ENCODE peak calls at places on chromosomes 13 and 19, in six cellular contexts. N is A549, Y is uterus, R is choroid plexus epithelial cell, W is Panc1, S is thoracic aorta. F is an unnamed sample.
A peak's percentile ranks its signal among the peaks of the same experiment; 100 is the strongest.

GRCh38 chr19:18932216-18932841 is 8.7 kb downstream of the HOMER3 start:
- DNase-seq in N (peak; percentile 48), Y (peak; percentile 76), R (peak; percentile 64), W (peak; percentile 8), S (peak; percentile 30), F (peak; percentile 52)

GRCh38 chr13:96958286-96958891 is 35.9 kb downstream of the OXGR1 start:
- DNase-seq in N (peak; percentile 31), Y (no peak), R (peak; percentile 61), W (no peak), S (no peak), F (peak; percentile 47)

GRCh38 chr13:52651880-52652169 is 811 bp upstream of the SUGT1 start:
- DNase-seq in N (no peak), Y (no peak), R (no peak), W (no peak), S (no peak), F (no peak)

GRCh38 chr13:74306496-74306895 is 172.3 kb upstream of the KLF12 start:
- DNase-seq in N (no peak), Y (no peak), R (peak; percentile 47), W (no peak), S (no peak), F (peak; percentile 52)

GRCh38 chr13:79936368-79937136 is 404.4 kb downstream of the SPRY2 start:
- DNase-seq in N (peak; percentile 95), Y (no peak), R (peak; percentile 97), W (peak; percentile 91), S (peak; percentile 53), F (peak; percentile 99)

GRCh38 chr19:55585658-55586339 is 5.2 kb upstream of the ZNF579 start:
- DNase-seq in N (peak; percentile 61), Y (peak; percentile 72), R (peak; percentile 90), W (no peak), S (no peak), F (peak; percentile 52)

GRCh38 chr19:48961051-48961649 is 4.0 kb upstream of the FTL start:
- DNase-seq in N (peak; percentile 57), Y (no peak), R (no peak), W (no peak), S (no peak), F (peak; percentile 20)

GRCh38 chr13:91406619-91407018 is 8.2 kb downstream of the GPC5 start:
- DNase-seq in N (peak; percentile 23), Y (no peak), R (peak; percentile 61), W (peak; percentile 4), S (no peak), F (peak; percentile 54)

GRCh38 chr19:18306209-18306902 is 16.5 kb downstream of the LSM4 start:
- DNase-seq in N (no peak), Y (no peak), R (no peak), W (no peak), S (no peak), F (no peak)

GRCh38 chr19:16200038-16200775 is 2.5 kb downstream of the AP1M1 start:
- DNase-seq in N (peak; percentile 35), Y (no peak), R (peak; percentile 71), W (no peak), S (no peak), F (peak; percentile 74)

GRCh38 chr13:112444416-112445399 is 68.6 kb downstream of the SPACA7 start:
- DNase-seq in N (no peak), Y (no peak), R (no peak), W (no peak), S (no peak), F (no peak)

GRCh38 chr19:47232422-47233211 is 1.6 kb upstream of the BBC3 start:
- DNase-seq in N (peak; percentile 78), Y (no peak), R (peak; percentile 44), W (no peak), S (no peak), F (peak; percentile 86)

GRCh38 chr19:43306097-43306496 is 36.8 kb upstream of the PSG9 start:
- DNase-seq in N (no peak), Y (no peak), R (no peak), W (no peak), S (no peak), F (no peak)

GRCh38 chr13:19818223-19818842 is 35.6 kb upstream of the PSPC1 start:
- DNase-seq in N (peak; percentile 67), Y (no peak), R (peak; percentile 50), W (no peak), S (no peak), F (peak; percentile 11)

GRCh38 chr19:35449347-35450043 is 1.4 kb downstream of the FFAR2 start:
- DNase-seq in N (no peak), Y (no peak), R (no peak), W (no peak), S (no peak), F (no peak)

GRCh38 chr19:18848860-18849661 is 17.3 kb downstream of the UPF1 start:
- DNase-seq in N (no peak), Y (peak; percentile 69), R (peak; percentile 72), W (no peak), S (peak; percentile 46), F (peak; percentile 90)

GRCh38 chr19:991174-991931 is 7.2 kb downstream of the WDR18 start:
- DNase-seq in N (peak; percentile 75), Y (peak; percentile 23), R (peak; percentile 64), W (no peak), S (no peak), F (peak; percentile 54)

GRCh38 chr13:86655561-86655960 is 856.3 kb upstream of the SLITRK6 start:
- DNase-seq in N (no peak), Y (no peak), R (no peak), W (no peak), S (no peak), F (no peak)

GRCh38 chr13:28322256-28322895 is 172.6 kb downstream of the FLT1 start:
- DNase-seq in N (no peak), Y (no peak), R (peak; percentile 38), W (no peak), S (no peak), F (no peak)

GRCh38 chr13:28318418-28318995 is 176.4 kb downstream of the FLT1 start:
- DNase-seq in N (no peak), Y (no peak), R (no peak), W (no peak), S (no peak), F (no peak)

GRCh38 chr13:28320209-28320608 is 174.7 kb downstream of the FLT1 start:
- DNase-seq in N (no peak), Y (no peak), R (no peak), W (no peak), S (no peak), F (no peak)

GRCh38 chr13:28321751-28322150 is 173.2 kb downstream of the FLT1 start:
- DNase-seq in N (no peak), Y (no peak), R (peak; percentile 28), W (no peak), S (no peak), F (peak; percentile 7)

GRCh38 chr13:28320884-28321574 is 173.9 kb downstream of the FLT1 start:
- DNase-seq in N (no peak), Y (no peak), R (no peak), W (no peak), S (no peak), F (no peak)
- TF ChIP-seq CTCF in N (no peak), Y (no peak), R (no peak), W (no peak), S (no peak), F (no peak)

DNA sequence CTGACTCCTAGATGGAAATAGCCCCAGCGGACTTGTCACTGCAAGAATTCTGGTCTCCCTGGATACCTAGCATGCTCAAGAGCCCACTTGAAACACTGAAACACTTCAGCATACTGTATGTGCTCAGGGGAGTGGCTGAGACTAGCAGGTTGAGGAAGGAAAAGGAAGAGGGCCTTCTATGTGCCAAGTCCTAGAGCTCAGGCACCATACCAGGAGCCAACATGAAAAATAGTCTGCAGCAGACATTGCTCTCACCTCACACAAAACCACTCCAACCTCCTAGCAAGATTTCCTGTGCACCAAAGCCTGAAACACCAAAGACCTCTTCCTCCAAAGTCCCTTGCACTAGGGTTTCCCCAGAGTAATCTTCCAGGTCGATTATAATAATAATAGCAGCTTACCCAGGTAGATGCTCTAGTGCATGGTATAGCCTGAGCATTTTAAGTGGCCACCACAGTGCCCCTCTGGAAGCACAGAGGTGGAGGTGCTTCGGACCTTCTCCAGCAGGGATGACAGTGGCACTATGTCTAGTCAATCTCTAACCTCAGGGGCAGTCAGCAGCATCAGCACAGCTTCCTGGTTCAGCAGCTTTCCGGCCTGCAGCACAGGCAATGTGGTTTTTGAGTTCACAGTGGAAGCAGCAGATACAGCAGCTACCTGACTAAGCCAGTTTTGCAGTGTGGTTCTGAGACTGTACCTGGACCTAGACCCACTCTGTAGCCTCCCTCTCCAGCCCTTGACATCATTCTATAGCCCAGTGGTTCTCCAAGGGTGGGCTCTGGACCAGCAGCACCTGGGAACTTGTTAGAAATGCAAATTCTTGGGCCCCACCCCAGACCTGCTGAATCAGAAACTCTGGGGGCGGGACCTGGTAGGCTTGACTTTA is 45.6 kb upstream of the UBE2L5 start:
- DNase-seq in N (no peak), Y (no peak), R (no peak), W (no peak), S (no peak), F (no peak)
- H3K4me3 ChIP-seq in N (no peak overlapping the region), Y (no peak overlapping the region), R (no peak overlapping the region), W (no peak overlapping the region), S (no peak overlapping the region), F (no peak overlapping the region)

GRCh38 chr13:84847107-84847506 is 952.1 kb downstream of the SLITRK6 start:
- DNase-seq in N (no peak), Y (no peak), R (no peak), W (no peak), S (no peak), F (no peak)

GRCh38 chr13:84845875-84846619 is 953.2 kb downstream of the SLITRK6 start:
- DNase-seq in N (no peak), Y (no peak), R (no peak), W (no peak), S (no peak), F (no peak)

GRCh38 chr13:84843368-84843767 is 955.9 kb downstream of the SLITRK6 start:
- DNase-seq in N (no peak), Y (no peak), R (no peak), W (no peak), S (no peak), F (no peak)

DNA sequence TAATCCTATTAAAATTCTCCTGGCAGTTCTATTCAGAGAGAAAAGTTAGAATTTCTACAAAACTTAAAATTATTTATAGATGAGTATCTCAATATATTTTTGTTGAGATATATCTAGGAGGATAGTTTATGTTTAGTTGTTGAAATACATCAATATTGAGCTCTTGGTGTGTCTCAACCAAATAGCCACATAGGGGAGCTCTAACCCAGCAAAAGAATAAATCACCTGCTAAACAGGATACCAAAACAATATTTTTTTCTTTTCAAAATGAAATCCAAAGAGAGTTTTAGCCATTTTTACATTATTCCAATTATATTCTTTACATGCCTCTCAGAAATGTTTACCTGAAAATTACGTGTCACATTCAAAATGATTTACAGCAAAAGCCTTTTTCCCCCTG is 954.7 kb downstream of the SLITRK6 start:
- DNase-seq in N (peak; percentile 10), Y (no peak), R (peak; percentile 37), W (no peak), S (no peak), F (no peak)
- TF ChIP-seq CTCF in N (peak; percentile 43), Y (no peak), R (peak; percentile 37), W (peak; percentile 42), S (no peak), F (no peak)

DNA sequence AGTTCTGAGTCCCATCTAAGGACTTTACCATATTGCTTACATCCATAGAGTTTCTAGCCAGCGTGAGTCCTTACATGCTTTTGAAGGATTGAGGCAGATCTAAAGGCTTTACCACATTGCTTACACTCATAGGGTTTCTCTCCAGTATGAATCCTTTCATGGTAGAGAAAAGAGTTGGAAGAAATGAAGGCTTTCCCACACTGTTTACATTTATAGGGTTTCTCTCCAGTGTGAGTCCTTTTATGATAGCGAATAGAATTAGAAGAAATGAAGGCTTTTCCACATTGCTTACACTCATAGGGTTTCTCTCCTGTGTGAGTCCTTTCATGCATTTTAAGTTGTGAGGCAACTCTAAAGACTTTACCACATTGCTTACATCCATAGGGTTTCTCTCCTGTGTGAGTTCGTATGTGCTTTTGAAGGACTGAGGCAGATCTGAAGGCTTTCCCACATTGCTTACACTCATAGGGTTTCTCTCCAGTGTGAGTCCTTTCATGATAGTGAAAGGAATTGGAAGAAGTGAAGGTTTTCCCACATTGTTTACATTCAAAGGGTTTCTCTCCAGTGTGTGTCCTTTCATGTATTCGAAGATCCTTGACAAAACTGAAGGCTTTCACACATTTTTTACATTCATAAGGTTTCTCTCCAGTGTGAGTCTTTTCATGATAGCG is 8.4 kb upstream of the ZNF433 start:
- DNase-seq in N (no peak), Y (no peak), R (no peak), W (no peak), S (no peak), F (no peak)
- H3K4me3 ChIP-seq in N (no peak overlapping the region), Y (no peak overlapping the region), R (no peak overlapping the region), W (no peak overlapping the region), S (no peak overlapping the region), F (no peak overlapping the region)